ENCODE peak calls at places on chromosomes 4 and X, in five cellular contexts. W is WTC11, B is A549, T is GM12878, Z is K562. S is an unnamed sample.

GRCh38 chr4:39978378-39978775 is 666 bp upstream of the PDS5A start:
- DNase-seq in W (no peak), B (no peak), T (no peak), Z (no peak), S (no peak)

GRCh38 chr4:174402470-174403176 is 118.9 kb downstream of the CEP44 start:
- DNase-seq in W (no peak), B (peak), T (no peak), Z (no peak), S (no peak)

GRCh38 chr4:112196446-112196845 is 35.1 kb upstream of the AP1AR start:
- DNase-seq in W (no peak), B (no peak), T (no peak), Z (no peak), S (no peak)

GRCh38 chrX:103464774-103465117 is 54.5 kb downstream of the RAB40A start:
- DNase-seq in W (peak), B (peak), T (peak), Z (peak), S (peak)

GRCh38 chr4:16761031-16761430 is 137.4 kb downstream of the LDB2 start:
- DNase-seq in W (no peak), B (no peak), T (no peak), Z (no peak), S (no peak)

GRCh38 chr4:109191216-109191615 is 111.2 kb downstream of the COL25A1 start:
- DNase-seq in W (no peak), B (no peak), T (no peak), Z (no peak), S (no peak)

GRCh38 chrX:103879339-103879738 is 47.3 kb upstream of the RAB9B start:
- DNase-seq in W (no peak), B (no peak), T (no peak), Z (no peak), S (no peak)

GRCh38 chrX:70129811-70130210 is 3.4 kb upstream of the IGBP1 start:
- DNase-seq in W (no peak), B (no peak), T (no peak), Z (no peak), S (peak)

GRCh38 chrX:143873343-143873742 is 10.5 kb upstream of the UBE2NL start:
- DNase-seq in W (no peak), B (no peak), T (no peak), Z (no peak), S (no peak)

GRCh38 chr4:147755567-147756295 is 23.8 kb downstream of the ARHGAP10 start:
- DNase-seq in W (no peak), B (no peak), T (no peak), Z (no peak), S (no peak)

GRCh38 chrX:52923781-52924241 is 26.7 kb downstream of the FAM156B start:
- DNase-seq in W (no peak), B (no peak), T (peak), Z (no peak), S (no peak)
- TF ChIP-seq ESRRA in W (no peak), B (no peak), T (no peak), Z (no peak), S (no peak)

GRCh38 chr4:136748165-136748564 is 784.1 kb downstream of the PCDH18 start:
- DNase-seq in W (no peak), B (no peak), T (no peak), Z (no peak), S (no peak)
- TF ChIP-seq ESRRA in W (no peak), B (no peak), T (no peak), Z (no peak), S (no peak)

GRCh38 chr4:40998680-40999358 is 215.5 kb downstream of the APBB2 start:
- DNase-seq in W (no peak), B (peak), T (no peak), Z (no peak), S (no peak)
- TF ChIP-seq ESRRA in W (no peak), B (no peak), T (no peak), Z (no peak), S (no peak)

GRCh38 chrX:152601848-152602616 is 35.7 kb upstream of the GABRQ start:
- DNase-seq in W (peak), B (no peak), T (no peak), Z (peak), S (peak)
- TF ChIP-seq ESRRA in W (no peak), B (no peak), T (no peak), Z (no peak), S (no peak)

GRCh38 chrX:125291124-125291523 is 28.5 kb upstream of the TEX13C start:
- DNase-seq in W (no peak), B (no peak), T (no peak), Z (no peak), S (no peak)

GRCh38 chrX:125287282-125287681 is 32.4 kb upstream of the TEX13C start:
- DNase-seq in W (no peak), B (no peak), T (no peak), Z (no peak), S (no peak)

GRCh38 chrX:125289920-125290319 is 29.8 kb upstream of the TEX13C start:
- DNase-seq in W (no peak), B (no peak), T (no peak), Z (no peak), S (no peak)

GRCh38 chrX:125288343-125288742 is 31.3 kb upstream of the TEX13C start:
- DNase-seq in W (no peak), B (no peak), T (no peak), Z (no peak), S (no peak)

GRCh38 chrX:125289209-125289608 is 30.5 kb upstream of the TEX13C start:
- DNase-seq in W (no peak), B (peak), T (no peak), Z (no peak), S (peak)
- TF ChIP-seq ESRRA in W (no peak), B (no peak), T (no peak), Z (no peak), S (no peak)